ENCODE peak calls at places on chromosomes 16 and 17, in eight cellular contexts. L, P, Z, J, T, N, F and M are unnamed samples. For H3K27me3, the result is how much of the 10 kb centered on the place peaks cover.

GRCh38 chr16:85497622-85498314 is 115.4 kb upstream of the GSE1 start:
- DNase-seq in J (no peak), N (no peak), P (no peak), L (no peak), T (no peak), F (no peak), Z (no peak), M (no peak)

GRCh38 chr17:12094336-12094735 is 73.7 kb downstream of the MAP2K4 start:
- DNase-seq in N (no peak), J (no peak), P (no peak), L (no peak), Z (no peak), F (no peak), T (no peak), M (no peak)

GRCh38 chr17:8210761-8211458 is 535 bp upstream of the AURKB start:
- DNase-seq in T (no peak), N (no peak), F (no peak), P (no peak), L (no peak), Z (no peak), J (no peak), M (no peak)

GRCh38 chr17:45123930-45124796 is 8.2 kb downstream of the PLCD3 start:
- DNase-seq in P (no peak), L (no peak), J (peak), Z (no peak), N (peak), F (no peak), T (no peak), M (no peak)

GRCh38 chr17:60535382-60536279 is 9.6 kb upstream of the APPBP2 start:
- DNase-seq in N (no peak), T (no peak), J (no peak), Z (no peak), F (no peak), L (no peak), P (no peak), M (no peak)

GRCh38 chr17:31461227-31461810 is 69.8 kb downstream of the RAB11FIP4 start:
- DNase-seq in T (no peak), F (no peak), N (no peak), L (no peak), P (no peak), Z (no peak), J (no peak), M (no peak)

GRCh38 chr17:76709077-76709950 is 1.5 kb downstream of the MXRA7 start:
- DNase-seq in F (peak), P (peak), Z (peak), J (peak), T (no peak), N (no peak), L (peak), M (no peak)

GRCh38 chr17:79983456-79983855 is 52.2 kb downstream of the TBC1D16 start:
- DNase-seq in F (no peak), Z (no peak), J (no peak), P (no peak), N (no peak), T (no peak), L (no peak), M (no peak)

GRCh38 chr17:79065105-79065670 is 9.4 kb upstream of the ENGASE start:
- DNase-seq in L (no peak), T (no peak), F (no peak), Z (peak), N (peak), P (peak), J (no peak), M (no peak)

GRCh38 chr17:46157443-46158107 is 35.7 kb downstream of the KANSL1 start:
- DNase-seq in P (no peak), J (no peak), T (no peak), L (no peak), Z (no peak), F (no peak), N (no peak), M (no peak)

GRCh38 chr17:44350733-44351226 is 5.7 kb downstream of the GRN start:
- DNase-seq in J (no peak), N (peak), P (peak), L (peak), T (no peak), Z (peak), F (no peak), M (no peak)

GRCh38 chr17:66583112-66583748 is 251.7 kb upstream of the CACNG5 start:
- DNase-seq in J (no peak), T (no peak), P (no peak), N (no peak), L (no peak), F (no peak), Z (no peak), M (no peak)

GRCh38 chr17:44210342-44211192 is 8.9 kb downstream of the UBTF start:
- DNase-seq in P (peak), T (no peak), N (peak), Z (peak), J (peak), L (peak), F (peak), M (no peak)

GRCh38 chr16:57016831-57017230 is 27.5 kb downstream of the NLRC5 start:
- DNase-seq in J (no peak), L (no peak), T (no peak), P (no peak), Z (no peak), N (no peak), F (no peak), M (no peak)

GRCh38 chr17:37176683-37177082 is 199.1 kb upstream of the C17orf78 start:
- DNase-seq in P (no peak), N (no peak), J (no peak), F (no peak), Z (no peak), T (no peak), L (no peak), M (no peak)

GRCh38 chr17:40069751-40070643 is 7.2 kb downstream of the THRA start:
- DNase-seq in P (peak), N (peak), T (no peak), L (peak), F (no peak), J (no peak), Z (no peak), M (no peak)

GRCh38 chr16:4513086-4513860 is 25.3 kb downstream of the CDIP1 start:
- DNase-seq in J (no peak), F (no peak), L (no peak), Z (no peak), T (no peak), P (no peak), N (no peak), M (no peak)

GRCh38 chr16:88130016-88130415 is 178.8 kb downstream of the BANP start:
- DNase-seq in Z (no peak), N (no peak), T (no peak), L (no peak), F (no peak), P (no peak), J (no peak), M (no peak)

GRCh38 chr16:49468611-49469322 is 95.2 kb downstream of the C16orf78 start:
- DNase-seq in Z (no peak), T (no peak), J (peak), N (no peak), L (no peak), P (no peak), F (no peak), M (peak)

GRCh38 chr17:30376621-30377452 is 1.9 kb upstream of the CPD start:
- DNase-seq in L (peak), Z (peak), J (no peak), N (no peak), P (peak), T (no peak), F (no peak), M (no peak)

GRCh38 chr16:84501077-84501735 is 3.3 kb downstream of the MEAK7 start:
- DNase-seq in L (no peak), J (no peak), Z (no peak), N (no peak), T (no peak), F (no peak), P (no peak), M (no peak)

GRCh38 chr17:35788504-35788998 is 6.9 kb downstream of the MMP28 start:
- DNase-seq in P (no peak), F (no peak), J (no peak), L (peak), Z (no peak), T (no peak), N (no peak), M (no peak)

GRCh38 chr17:78387982-78388941 is 9.8 kb downstream of the PGS1 start:
- DNase-seq in L (no peak), T (no peak), F (no peak), J (no peak), P (peak), Z (no peak), N (no peak), M (no peak)

GRCh38 chr17:81814748-81815645 is 11.0 kb downstream of the GCGR start:
- DNase-seq in Z (no peak), T (no peak), P (no peak), L (no peak), F (no peak), N (no peak), J (no peak), M (no peak)

GRCh38 chr16:920722-921121 is 50.1 kb downstream of the LMF1 start:
- DNase-seq in N (no peak), P (no peak), F (peak), L (peak), J (peak), Z (no peak), T (no peak), M (no peak)

GRCh38 chr17:8393470-8394231 is 4.0 kb downstream of the RNF222 start:
- DNase-seq in N (no peak), J (no peak), L (no peak), P (no peak), F (no peak), T (no peak), Z (no peak), M (no peak)

GRCh38 chr17:78041401-78042179 is 83.1 kb downstream of the TNRC6C start:
- DNase-seq in J (no peak), L (no peak), F (no peak), T (no peak), Z (no peak), N (no peak), P (no peak), M (no peak)

GRCh38 chr16:27572711-27573110 is 22.8 kb downstream of the KATNIP start:
- DNase-seq in T (no peak), P (no peak), Z (no peak), F (no peak), L (peak), J (no peak), N (no peak), M (no peak)

GRCh38 chr17:69728816-69729215 is 314.3 kb downstream of the MAP2K6 start:
- DNase-seq in F (no peak), N (no peak), T (no peak), Z (no peak), P (no peak), L (no peak), J (no peak), M (no peak)

GRCh38 chr17:82536220-82537201 is 17.0 kb downstream of the FOXK2 start:
- DNase-seq in L (peak), J (no peak), Z (peak), P (peak), N (no peak), T (no peak), F (no peak), M (no peak)

GRCh38 chr17:2011421-2012371 is 13.4 kb downstream of the RTN4RL1 start:
- DNase-seq in F (peak), T (no peak), P (peak), N (no peak), L (peak), Z (no peak), J (peak), M (no peak)

GRCh38 chr17:73814070-73814469 is 169.8 kb upstream of the SDK2 start:
- DNase-seq in J (no peak), T (no peak), F (no peak), Z (no peak), N (no peak), L (no peak), P (no peak), M (no peak)

GRCh38 chr17:66272699-66273390 is 29.6 kb upstream of the PRKCA start:
- DNase-seq in L (no peak), F (no peak), N (no peak), Z (no peak), J (no peak), P (no peak), T (no peak), M (no peak)

GRCh38 chr16:1420111-1420539 is 422 bp downstream of the UQCC4 start:
- DNase-seq in P (no peak), Z (no peak), F (no peak), T (no peak), L (no peak), N (no peak), J (no peak), M (no peak)

GRCh38 chr17:35117984-35118383 is 1.7 kb downstream of the RAD51D start:
- DNase-seq in T (no peak), Z (no peak), N (peak), P (no peak), F (no peak), L (no peak), J (no peak), M (no peak)

GRCh38 chr17:72587156-72587555 is 466.3 kb downstream of the SOX9 start:
- DNase-seq in L (no peak), T (no peak), F (no peak), J (no peak), Z (no peak), P (no peak), N (no peak), M (no peak)
- H3K27me3 ChIP-seq in L (under half), T (under half), F (under half), J (under half), Z (under half), P (under half), N (under half), M (under half)

DNA sequence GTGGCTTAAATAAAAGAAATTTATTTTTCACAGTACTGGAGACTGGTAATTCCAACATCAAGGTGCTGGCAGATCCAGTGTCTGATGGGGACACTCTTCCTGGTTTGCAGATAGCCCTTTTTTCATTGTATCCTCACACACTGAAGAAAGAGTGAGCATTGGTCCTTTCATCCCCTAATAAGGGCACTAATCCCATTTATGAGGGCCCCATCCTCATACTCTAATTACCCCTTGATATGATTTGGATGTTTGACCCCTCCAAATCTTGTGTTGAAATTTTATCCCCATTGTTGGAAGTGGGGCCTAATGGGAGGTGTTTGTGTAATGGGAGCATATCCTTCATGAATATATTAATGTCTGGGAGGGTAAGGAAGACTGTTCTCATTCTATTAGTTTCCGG is 9.4 kb upstream of the FAM20A start:
- DNase-seq in Z (no peak), T (no peak), L (no peak), J (no peak), N (no peak), P (no peak), F (no peak), M (no peak)
- H3K27ac ChIP-seq in Z (no peak), T (no peak), L (no peak), J (no peak), N (no peak), P (no peak), F (no peak), M (no peak)

GRCh38 chr17:48307222-48307621 is 122.8 kb downstream of the SKAP1 start:
- DNase-seq in N (no peak), T (no peak), F (no peak), P (no peak), L (no peak), J (no peak), Z (no peak), M (no peak)
- H3K27me3 ChIP-seq in N (under half), T (under half), F (under half), P (under half), L (under half), J (under half), Z (half or more), M (under half)

GRCh38 chr17:29212094-29212631 is 32.0 kb upstream of the MYO18A start:
- DNase-seq in L (no peak), P (no peak), Z (no peak), T (no peak), J (no peak), N (no peak), F (no peak), M (no peak)

GRCh38 chr17:29207986-29208385 is 27.8 kb upstream of the MYO18A start:
- DNase-seq in J (no peak), F (no peak), N (no peak), Z (no peak), P (no peak), T (no peak), L (no peak), M (no peak)

GRCh38 chr17:29212681-29213121 is 32.5 kb upstream of the MYO18A start:
- DNase-seq in F (peak), P (no peak), T (no peak), L (no peak), Z (no peak), N (no peak), J (no peak), M (no peak)

GRCh38 chr17:29209073-29209472 is 28.9 kb upstream of the MYO18A start:
- DNase-seq in J (no peak), T (no peak), Z (no peak), L (no peak), P (no peak), F (no peak), N (no peak), M (no peak)

GRCh38 chr17:29210879-29211278 is 30.7 kb upstream of the MYO18A start:
- DNase-seq in F (no peak), L (no peak), T (no peak), P (no peak), Z (no peak), N (no peak), J (no peak), M (no peak)
- H3K27ac ChIP-seq in F (no peak), L (no peak), T (no peak), P (no peak), Z (no peak), N (no peak), J (no peak), M (no peak)

DNA sequence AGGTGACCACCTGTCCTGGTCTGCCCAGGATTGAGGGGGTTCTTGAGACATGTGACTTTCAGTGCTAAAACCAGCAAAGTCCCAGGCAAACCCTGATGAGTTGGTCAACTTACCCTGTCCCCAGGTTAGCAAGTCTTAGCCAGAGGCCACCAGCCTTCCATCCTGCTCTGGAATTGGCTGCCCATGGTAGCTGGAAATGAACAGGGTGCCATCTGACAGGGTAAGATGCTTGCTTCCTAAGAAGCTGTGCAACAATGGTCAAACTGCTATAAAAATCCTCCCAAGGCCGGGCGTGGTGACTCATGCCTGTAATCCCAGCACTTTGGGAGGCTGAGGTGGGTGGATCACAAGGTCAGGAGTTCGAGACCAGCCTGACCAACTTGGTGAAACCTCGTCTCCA is 22.8 kb upstream of the MTMR4 start:
- DNase-seq in T (no peak), N (no peak), F (no peak), P (no peak), J (no peak), L (no peak), Z (no peak), M (no peak)
- H3K27me3 ChIP-seq in T (under half), N (under half), F (under half), P (under half), J (under half), L (under half), Z (under half), M (under half)

GRCh38 chr17:20190605-20191004 is 181.4 kb downstream of the SPECC1 start:
- DNase-seq in Z (no peak), N (no peak), T (no peak), P (no peak), L (no peak), J (no peak), F (no peak), M (no peak)

GRCh38 chr17:20187049-20187448 is 177.9 kb downstream of the SPECC1 start:
- DNase-seq in N (no peak), P (no peak), T (no peak), F (no peak), Z (no peak), J (no peak), L (no peak), M (no peak)

GRCh38 chr17:20191066-20191465 is 181.9 kb downstream of the SPECC1 start:
- DNase-seq in J (no peak), L (no peak), Z (no peak), N (no peak), P (no peak), F (no peak), T (no peak), M (no peak)

GRCh38 chr17:20189979-20190378 is 180.8 kb downstream of the SPECC1 start:
- DNase-seq in L (no peak), T (no peak), J (no peak), N (no peak), F (no peak), Z (no peak), P (no peak), M (no peak)

GRCh38 chr17:20189322-20189721 is 180.2 kb downstream of the SPECC1 start:
- DNase-seq in N (no peak), L (no peak), P (no peak), J (no peak), Z (peak), F (no peak), T (no peak), M (no peak)
- H3K27ac ChIP-seq in N (no peak), L (peak), P (no peak), J (no peak), Z (no peak), F (no peak), T (peak), M (no peak)

GRCh38 chr17:47792979-47793378 is 28.6 kb downstream of the OSBPL7 start:
- DNase-seq in P (no peak), F (no peak), J (no peak), L (no peak), T (no peak), Z (no peak), N (no peak), M (no peak)
- H3K27me3 ChIP-seq in P (under half), F (half or more), J (under half), L (under half), T (under half), Z (half or more), N (under half), M (under half)

DNA sequence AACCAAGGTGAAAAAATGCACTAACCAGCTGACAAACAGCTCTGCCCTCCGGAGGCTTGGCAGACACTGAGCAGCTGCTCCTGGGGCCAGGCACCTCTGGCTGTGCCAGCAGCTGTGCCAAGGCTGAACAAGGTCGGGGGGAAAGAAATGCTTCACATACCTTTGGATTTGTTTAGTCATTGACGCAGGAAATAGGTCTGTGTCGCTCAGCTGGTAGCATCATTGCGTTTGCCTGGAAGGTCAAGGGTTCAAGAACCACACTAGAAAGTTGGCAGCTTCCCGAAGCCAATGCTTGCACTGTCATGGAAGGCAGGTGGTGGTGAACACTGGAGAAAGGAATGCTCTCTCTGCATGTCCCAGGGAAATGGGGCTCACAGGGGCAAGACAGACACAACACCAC is 63.5 kb downstream of the PCTP start:
- DNase-seq in J (no peak), P (no peak), Z (no peak), F (no peak), N (no peak), T (no peak), L (no peak), M (no peak)
- H3K27ac ChIP-seq in J (no peak), P (no peak), Z (no peak), F (no peak), N (no peak), T (no peak), L (no peak), M (no peak)